ENCODE peak calls at places on chromosomes 2 and 18, in five cellular contexts. G is K562, Z is HepG2, W is H1, F is HCT116. X is an unnamed sample.

GRCh38 chr2:111042772-111043771 is 77.6 kb upstream of the BCL2L11 start:
- DNase-seq in G (no peak), Z (no peak), W (peak), F (no peak), X (no peak)

GRCh38 chr2:176066645-176067586 is 16.8 kb downstream of the EVX2 start:
- DNase-seq in G (peak), Z (no peak), W (peak), F (no peak), X (no peak)

GRCh38 chr2:177056540-177056939 is 156.1 kb upstream of the HNRNPA3 start:
- DNase-seq in G (peak), Z (peak), W (no peak), F (peak), X (peak)

GRCh38 chr2:241912021-241912555 is 42.6 kb downstream of the RTP5 start:
- DNase-seq in G (no peak), Z (peak), W (no peak), F (no peak), X (no peak)

GRCh38 chr18:13147146-13147545 is 71.4 kb upstream of the LDLRAD4 start:
- DNase-seq in G (no peak), Z (peak), W (no peak), F (no peak), X (peak)

GRCh38 chr2:105573490-105573889 is 171.2 kb upstream of the NCK2 start:
- DNase-seq in G (no peak), Z (no peak), W (no peak), F (no peak), X (no peak)

GRCh38 chr2:37501121-37501520 is 156.7 kb downstream of the QPCT start:
- DNase-seq in G (no peak), Z (no peak), W (no peak), F (no peak), X (no peak)

GRCh38 chr2:77977486-77978063 is 455.4 kb upstream of the LRRTM4 start:
- DNase-seq in G (peak), Z (no peak), W (no peak), F (no peak), X (peak)

GRCh38 chr2:20065885-20066602 is 14.6 kb upstream of the LAPTM4A start:
- DNase-seq in G (no peak), Z (peak), W (no peak), F (no peak), X (peak)

GRCh38 chr18:60130289-60130688 is 230.5 kb downstream of the PMAIP1 start:
- DNase-seq in G (peak), Z (no peak), W (no peak), F (no peak), X (no peak)

GRCh38 chr18:14933049-14933851 is 185.3 kb downstream of the ANKRD30B start:
- DNase-seq in G (no peak), Z (no peak), W (peak), F (no peak), X (no peak)

GRCh38 chr2:117835990-117836760 is 21.7 kb downstream of the DDX18 start:
- DNase-seq in G (peak), Z (peak), W (peak), F (no peak), X (peak)

GRCh38 chr2:214139630-214140284 is 271.1 kb upstream of the VWC2L start:
- DNase-seq in G (no peak), Z (no peak), W (no peak), F (no peak), X (no peak)

GRCh38 chr18:21163647-21164625 is 52.3 kb upstream of the ROCK1 start:
- DNase-seq in G (no peak), Z (no peak), W (no peak), F (no peak), X (no peak)

GRCh38 chr2:207993141-207993763 is 32.1 kb downstream of the PLEKHM3 start:
- DNase-seq in G (no peak), Z (no peak), W (no peak), F (no peak), X (no peak)

GRCh38 chr2:8039732-8040131 is 642.1 kb upstream of the ID2 start:
- DNase-seq in G (no peak), Z (no peak), W (no peak), F (no peak), X (no peak)

GRCh38 chr2:237473474-237474453 is 13.3 kb upstream of the MLPH start:
- DNase-seq in G (no peak), Z (no peak), W (no peak), F (no peak), X (no peak)

GRCh38 chr18:56861244-56861643 is 210.1 kb downstream of the WDR7 start:
- DNase-seq in G (no peak), Z (no peak), W (no peak), F (no peak), X (no peak)

GRCh38 chr2:196586511-196586991 is 53.0 kb upstream of the CCDC150 start:
- DNase-seq in G (no peak), Z (no peak), W (no peak), F (no peak), X (no peak)

GRCh38 chr18:24114924-24115549 is 23.8 kb upstream of the CABYR start:
- DNase-seq in G (no peak), Z (peak), W (no peak), F (no peak), X (no peak)

GRCh38 chr18:54983041-54983686 is 23.9 kb upstream of the CCDC68 start:
- DNase-seq in G (peak), Z (peak), W (no peak), F (peak), X (peak)

GRCh38 chr2:75021672-75022071 is 63.2 kb downstream of the POLE4 start:
- DNase-seq in G (no peak), Z (peak), W (no peak), F (no peak), X (no peak)

GRCh38 chr18:59266019-59266369 is 7.3 kb downstream of the RAX start:
- DNase-seq in G (no peak), Z (no peak), W (no peak), F (no peak), X (no peak)

GRCh38 chr2:205188516-205189138 is 493.7 kb upstream of the NRP2 start:
- DNase-seq in G (no peak), Z (no peak), W (no peak), F (no peak), X (no peak)

GRCh38 chr2:160747771-160748170 is 254.2 kb upstream of the RBMS1 start:
- DNase-seq in G (no peak), Z (no peak), W (no peak), F (no peak), X (no peak)

GRCh38 chr2:239163306-239164070 is 237.3 kb downstream of the HDAC4 start:
- DNase-seq in G (no peak), Z (no peak), W (no peak), F (no peak), X (no peak)

GRCh38 chr2:98172150-98172765 is 85.3 kb downstream of the VWA3B start:
- DNase-seq in G (no peak), Z (no peak), W (no peak), F (no peak), X (no peak)

GRCh38 chr18:73235921-73236320 is 368.1 kb upstream of the NETO1 start:
- DNase-seq in G (no peak), Z (no peak), W (no peak), F (no peak), X (no peak)

GRCh38 chr2:27765621-27766286 is 5.8 kb upstream of the MRPL33 start:
- DNase-seq in G (peak), Z (no peak), W (peak), F (peak), X (no peak)

GRCh38 chr2:239396881-239397681 is 3.7 kb downstream of the HDAC4 start:
- DNase-seq in G (no peak), Z (no peak), W (no peak), F (no peak), X (no peak)

GRCh38 chr2:42116195-42117181 is 52.7 kb upstream of the EML4 start:
- DNase-seq in G (no peak), Z (peak), W (no peak), F (no peak), X (no peak)

GRCh38 chr2:181399046-181399445 is 58.1 kb upstream of the ITGA4 start:
- DNase-seq in G (no peak), Z (no peak), W (no peak), F (no peak), X (no peak)

GRCh38 chr2:17857016-17857415 is 21.5 kb upstream of the KCNS3 start:
- DNase-seq in G (no peak), Z (no peak), W (no peak), F (no peak), X (peak)

GRCh38 chr18:56641714-56642331 is 3.4 kb upstream of the TXNL1 start:
- DNase-seq in G (no peak), Z (peak), W (no peak), F (no peak), X (no peak)

GRCh38 chr2:22850310-22850709 is 534.7 kb upstream of the KLHL29 start:
- DNase-seq in G (no peak), Z (no peak), W (no peak), F (no peak), X (no peak)

GRCh38 chr2:69940691-69941090 is 20.7 kb downstream of the ASPRV1 start:
- DNase-seq in G (no peak), Z (no peak), W (no peak), F (no peak), X (no peak)

GRCh38 chr18:80154293-80154692 is 45.2 kb downstream of the ADNP2 start:
- DNase-seq in G (peak), Z (peak), W (no peak), F (no peak), X (peak)

GRCh38 chr2:73851274-73851673 is 22.5 kb downstream of the STAMBP start:
- DNase-seq in G (no peak), Z (no peak), W (no peak), F (peak), X (peak)
- TF ChIP-seq JUND in G (no peak), Z (no peak), W (no peak), F (no peak), X (no peak)

GRCh38 chr2:25491966-25492532 is 150.3 kb upstream of the DNMT3A start:
- DNase-seq in G (no peak), Z (peak), W (no peak), F (no peak), X (no peak)
- TF ChIP-seq JUND in G (no peak), Z (no peak), W (no peak), F (no peak), X (no peak)

GRCh38 chr2:158255257-158255656 is 153.6 kb downstream of the UPP2 start:
- DNase-seq in G (no peak), Z (no peak), W (no peak), F (no peak), X (no peak)
- TF ChIP-seq JUND in G (no peak), Z (no peak), W (no peak), F (no peak), X (no peak)

DNA sequence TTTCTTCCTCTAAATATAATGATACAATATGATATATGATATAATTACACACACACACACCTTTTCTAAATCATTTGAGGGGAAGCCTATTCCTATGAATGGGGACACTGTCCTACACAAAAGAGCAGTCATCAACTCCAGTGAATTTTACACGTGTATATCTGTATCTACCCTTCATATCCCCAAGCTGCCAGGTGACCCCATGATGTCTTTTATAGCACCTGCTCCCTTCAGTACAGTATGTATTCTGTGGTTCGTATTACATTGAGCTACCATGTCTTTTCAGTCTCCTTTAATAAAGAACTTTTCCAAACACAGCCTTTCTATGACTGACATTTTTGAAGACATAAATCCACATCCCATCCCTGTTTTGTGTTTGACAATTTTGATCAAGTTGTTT is 19.0 kb downstream of the TBC1D8 start:
- DNase-seq in G (no peak), Z (no peak), W (no peak), F (no peak), X (no peak)
- TF ChIP-seq JUND in G (no peak), Z (no peak), W (no peak), F (no peak), X (no peak)

GRCh38 chr2:903223-903900 is 47.3 kb upstream of the SNTG2 start:
- DNase-seq in G (no peak), Z (no peak), W (peak), F (no peak), X (peak)
- TF ChIP-seq JUND in G (no peak), Z (no peak), W (no peak), F (no peak), X (no peak)

GRCh38 chr18:39453356-39453755 is 1887.8 kb upstream of the CELF4 start:
- DNase-seq in G (no peak), Z (no peak), W (no peak), F (no peak), X (no peak)

GRCh38 chr18:39450958-39451357 is 1885.4 kb upstream of the CELF4 start:
- DNase-seq in G (no peak), Z (no peak), W (no peak), F (no peak), X (no peak)

GRCh38 chr18:39454866-39455265 is 1889.3 kb upstream of the CELF4 start:
- DNase-seq in G (no peak), Z (no peak), W (no peak), F (no peak), X (no peak)

GRCh38 chr18:39453882-39454281 is 1888.3 kb upstream of the CELF4 start:
- DNase-seq in G (no peak), Z (peak), W (no peak), F (no peak), X (no peak)

DNA sequence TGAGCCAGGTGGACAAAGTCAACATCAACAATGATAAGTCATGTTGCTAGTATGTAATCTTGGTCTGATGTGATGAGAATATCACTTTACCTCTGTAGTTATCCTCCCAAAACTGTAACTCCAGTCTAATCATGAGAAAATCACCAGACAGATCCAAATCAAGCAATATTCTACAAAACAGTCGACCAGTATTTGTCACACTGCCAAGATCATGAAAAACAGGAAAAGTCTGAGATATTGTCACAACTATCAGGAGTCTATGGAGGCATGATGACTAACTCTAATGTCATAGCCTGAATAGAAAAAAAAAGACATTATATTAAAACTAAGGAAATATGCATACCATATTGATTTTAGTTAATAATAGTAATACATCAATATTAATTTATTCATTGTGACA is 1883.3 kb upstream of the CELF4 start:
- DNase-seq in G (no peak), Z (no peak), W (no peak), F (no peak), X (no peak)
- TF ChIP-seq JUND in G (no peak), Z (no peak), W (no peak), F (no peak), X (no peak)

DNA sequence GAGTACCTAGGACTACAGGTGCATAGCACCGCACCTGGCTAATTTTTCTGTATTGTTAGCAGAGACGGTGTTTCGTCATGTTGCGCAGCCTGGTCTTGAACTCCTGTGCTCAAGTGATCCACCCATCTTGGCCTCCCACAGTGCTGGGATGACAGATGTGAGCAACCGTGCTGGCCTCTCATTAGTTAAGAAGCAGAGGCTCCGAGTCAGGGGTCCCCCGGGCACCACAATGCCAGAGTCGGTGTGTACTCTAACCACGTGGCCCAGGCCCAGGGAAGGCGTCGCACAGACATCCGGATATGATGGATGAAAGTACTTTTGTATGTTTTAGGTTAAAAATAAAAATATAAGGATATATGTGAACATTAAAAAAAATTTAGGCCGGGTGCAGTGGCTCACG is 28.3 kb upstream of the HPCAL1 start:
- DNase-seq in G (no peak), Z (no peak), W (no peak), F (no peak), X (no peak)
- TF ChIP-seq JUND in G (no peak), Z (no peak), W (no peak), F (no peak), X (no peak)

X was measured in T47D.